ENCODE peak calls at places on chromosomes 5 and 9, in five cellular contexts. H is activated CD8-positive, alpha-beta memory T cell treated with anti-CD3 and anti-CD28 coated beads, Interleukin-2, amount 50 U/mL, for 4 hours; X is GM10248; C is neuronal stem cell; U is ACHN. A is an unnamed sample.

GRCh38 chr5:179967489-179967888 is 59.8 kb upstream of the TBC1D9B start:
- DNase-seq in H (no peak), X (no peak), C (no peak), U (no peak), A (no peak)

GRCh38 chr5:67879619-67880357 is 335.8 kb upstream of the PIK3R1 start:
- DNase-seq in H (no peak), X (no peak), C (no peak), U (no peak), A (no peak)

GRCh38 chr9:110180713-110181434 is 27.1 kb downstream of the C9orf152 start:
- DNase-seq in H (no peak), X (no peak), C (no peak), U (no peak), A (no peak)

GRCh38 chr9:68950188-68950587 is 63.7 kb downstream of the PRKACG start:
- DNase-seq in H (no peak), X (no peak), C (no peak), U (no peak), A (no peak)

GRCh38 chr5:37037840-37038239 is 161.3 kb downstream of the NIPBL start:
- DNase-seq in H (no peak), X (no peak), C (no peak), U (no peak), A (no peak)

GRCh38 chr5:154653764-154654483 is 101.3 kb upstream of the LARP1 start:
- DNase-seq in H (no peak), X (no peak), C (no peak), U (no peak), A (peak; percentile 99)

GRCh38 chr5:9712506-9713285 is 82.5 kb upstream of the TAS2R1 start:
- DNase-seq in H (no peak), X (no peak), C (no peak), U (no peak), A (no peak)

GRCh38 chr5:136212252-136212721 is 19.3 kb upstream of the SMIM32 start:
- DNase-seq in H (peak; percentile 43), X (peak; percentile 82), C (peak; percentile 51), U (peak; percentile 31), A (peak; percentile 84)

GRCh38 chr5:74209566-74209965 is 431.0 kb downstream of the ENC1 start:
- DNase-seq in H (no peak), X (no peak), C (no peak), U (no peak), A (no peak)

GRCh38 chr5:125326114-125326513 is 579.7 kb upstream of the ZNF608 start:
- DNase-seq in H (no peak), X (no peak), C (no peak), U (peak; percentile 55), A (no peak)

GRCh38 chr5:32282633-32283032 is 30.1 kb downstream of the MTMR12 start:
- DNase-seq in H (no peak), X (no peak), C (no peak), U (no peak), A (no peak)